ENCODE peak calls at places on chromosome 3, in nine cellular contexts. W is SJSA1, H is HCT116, E is fibroblast of lung, Q is fibroblast of mammary gland, P is Peyer's patch, T is MM.1S, O is H7, K is HFF-Myc. A is an unnamed sample.

GRCh38 chr3:149401926-149402310 is 24.5 kb upstream of the TM4SF1 start:
- DNase-seq in W (no peak), H (no peak), E (peak), Q (peak), P (no peak), T (no peak), O (no peak), K (no peak), A (no peak)

GRCh38 chr3:134251731-134252391 is 1.2 kb upstream of the RYK start:
- DNase-seq in W (no peak), H (no peak), E (no peak), Q (no peak), P (no peak), T (no peak), O (peak), K (no peak), A (peak)

GRCh38 chr3:111603679-111604643 is 8.8 kb upstream of the ZBED2 start:
- DNase-seq in W (no peak), H (no peak), E (no peak), Q (no peak), P (no peak), T (no peak), O (no peak), K (no peak), A (no peak)

GRCh38 chr3:134334231-134334900 is 39.9 kb downstream of the AMOTL2 start:
- DNase-seq in W (peak), H (no peak), E (peak), Q (no peak), P (no peak), T (no peak), O (peak), K (no peak), A (no peak)

GRCh38 chr3:113271594-113272368 is 60.4 kb downstream of the BOC start:
- DNase-seq in W (no peak), H (no peak), E (no peak), Q (no peak), P (no peak), T (no peak), O (no peak), K (no peak), A (no peak)

GRCh38 chr3:37024820-37025405 is 31.6 kb downstream of the MLH1 start:
- DNase-seq in W (no peak), H (no peak), E (no peak), Q (no peak), P (no peak), T (peak), O (no peak), K (no peak), A (no peak)

GRCh38 chr3:41116851-41117250 is 82.5 kb upstream of the CTNNB1 start:
- DNase-seq in W (no peak), H (no peak), E (no peak), Q (no peak), P (no peak), T (no peak), O (no peak), K (no peak), A (no peak)

GRCh38 chr3:114595521-114596028 is 301.7 kb downstream of the TIGIT start:
- DNase-seq in W (no peak), H (no peak), E (peak), Q (no peak), P (no peak), T (no peak), O (no peak), K (no peak), A (no peak)

GRCh38 chr3:17478673-17479072 is 263.8 kb downstream of the TBC1D5 start:
- DNase-seq in W (peak), H (peak), E (peak), Q (peak), P (no peak), T (no peak), O (no peak), K (peak), A (peak)

GRCh38 chr3:115792206-115792955 is 169.1 kb downstream of the GAP43 start:
- DNase-seq in W (no peak), H (no peak), E (peak), Q (peak), P (no peak), T (no peak), O (no peak), K (no peak), A (no peak)

GRCh38 chr3:159080821-159081220 is 279.0 kb downstream of the MFSD1 start:
- DNase-seq in W (no peak), H (no peak), E (peak), Q (no peak), P (no peak), T (no peak), O (no peak), K (no peak), A (no peak)

GRCh38 chr3:81863714-81864113 is 102.3 kb upstream of the GBE1 start:
- DNase-seq in W (no peak), H (no peak), E (no peak), Q (no peak), P (no peak), T (no peak), O (no peak), K (no peak), A (no peak)
- H3K4me3 ChIP-seq in W (no peak), H (no peak), E (no peak), Q (no peak), P (no peak), T (no peak), O (no peak), K (no peak), A (no peak)

DNA sequence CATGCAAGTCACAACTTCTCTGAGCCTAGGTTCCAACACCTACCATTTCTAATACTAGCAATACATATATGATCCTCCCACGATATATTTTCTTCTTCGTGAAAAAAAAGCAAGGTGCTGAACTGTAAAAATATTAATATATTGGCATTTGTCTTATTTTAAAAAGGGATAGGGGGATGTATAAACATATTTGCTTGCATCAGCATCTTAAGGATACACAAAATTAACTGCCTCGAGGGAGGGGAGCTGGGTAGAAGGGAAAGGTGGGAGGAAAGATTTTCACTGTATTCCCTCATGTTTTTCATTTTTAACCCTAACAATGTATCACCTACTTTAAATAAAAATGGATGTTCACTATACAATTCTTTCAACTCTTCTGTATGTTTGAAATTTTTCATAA is 1.3 kb downstream of the HACD2 start:
- DNase-seq in W (no peak), H (no peak), E (no peak), Q (no peak), P (no peak), T (no peak), O (no peak), K (no peak), A (no peak)
- H3K4me3 ChIP-seq in W (no peak), H (peak), E (peak), Q (peak), P (peak), T (peak), O (peak), K (peak), A (peak)

GRCh38 chr3:119206611-119207511 is 33.5 kb downstream of the UPK1B start:
- DNase-seq in W (no peak), H (no peak), E (no peak), Q (no peak), P (no peak), T (peak), O (peak), K (no peak), A (no peak)
- H3K4me3 ChIP-seq in W (no peak), H (no peak), E (no peak), Q (no peak), P (no peak), T (no peak), O (no peak), K (no peak), A (no peak)

DNA sequence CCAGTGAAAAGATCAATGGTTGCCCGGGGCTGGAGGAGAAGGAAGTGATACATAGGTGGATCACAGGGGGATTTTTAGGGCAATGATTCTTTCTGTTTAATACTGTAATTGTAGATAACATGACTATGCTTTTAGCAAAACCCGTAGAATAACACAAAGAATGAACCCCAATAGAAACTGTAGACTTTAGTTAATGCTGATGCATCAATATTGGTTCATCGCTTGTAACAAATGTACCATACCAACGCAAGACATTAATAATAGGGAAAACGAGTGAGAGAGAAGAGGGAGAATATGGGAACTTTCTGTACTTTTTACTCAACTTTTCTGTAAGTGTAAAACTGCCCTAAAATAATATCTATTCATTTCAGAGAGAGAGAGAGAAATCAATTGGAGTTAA is 383.3 kb upstream of the ATP11B start:
- DNase-seq in W (no peak), H (no peak), E (no peak), Q (no peak), P (no peak), T (no peak), O (no peak), K (no peak), A (no peak)
- H3K4me3 ChIP-seq in W (no peak), H (no peak), E (no peak), Q (no peak), P (no peak), T (no peak), O (no peak), K (no peak), A (no peak)

DNA sequence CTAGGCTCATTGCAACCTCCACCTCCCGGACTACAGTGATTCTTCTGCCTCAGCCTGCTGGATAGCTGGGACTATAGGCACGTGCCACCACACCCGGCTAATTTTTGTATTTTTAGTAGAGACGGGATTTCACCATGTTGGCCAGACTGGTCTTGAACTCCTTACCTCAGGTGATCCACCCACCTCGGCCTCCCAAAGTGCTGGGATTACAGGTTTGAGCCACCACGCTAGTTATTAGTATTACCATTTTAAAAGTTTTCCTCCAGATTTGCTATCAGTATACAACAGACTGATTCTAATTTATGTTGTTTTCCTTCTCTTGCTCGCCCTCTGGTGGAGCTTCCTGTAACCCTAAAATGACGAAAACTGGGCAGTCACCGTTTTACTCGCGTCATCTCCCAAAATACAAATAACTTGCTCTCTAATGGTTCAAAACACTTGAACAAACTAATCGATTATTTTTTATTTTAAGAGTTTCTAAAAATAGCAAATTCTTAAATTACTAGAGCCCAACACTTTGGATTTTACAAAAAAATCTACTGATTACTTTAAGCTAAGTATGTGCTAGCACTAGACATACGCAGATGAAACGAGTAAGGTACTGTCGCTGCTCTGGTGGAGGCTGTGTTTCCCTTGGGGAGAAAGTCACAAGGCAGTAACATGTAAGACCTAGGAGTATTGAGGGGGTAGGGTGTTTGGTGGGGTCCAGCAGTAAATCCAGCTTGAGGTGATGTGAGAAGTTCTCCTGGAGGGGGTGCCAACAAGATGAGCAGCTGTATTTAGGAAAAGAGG is 203.3 kb downstream of the MBNL1 start:
- DNase-seq in W (peak), H (peak), E (peak), Q (peak), P (no peak), T (peak), O (peak), K (peak), A (peak)
- H3K4me3 ChIP-seq in W (no peak), H (no peak), E (no peak), Q (peak), P (peak), T (no peak), O (no peak), K (no peak), A (peak)

DNA sequence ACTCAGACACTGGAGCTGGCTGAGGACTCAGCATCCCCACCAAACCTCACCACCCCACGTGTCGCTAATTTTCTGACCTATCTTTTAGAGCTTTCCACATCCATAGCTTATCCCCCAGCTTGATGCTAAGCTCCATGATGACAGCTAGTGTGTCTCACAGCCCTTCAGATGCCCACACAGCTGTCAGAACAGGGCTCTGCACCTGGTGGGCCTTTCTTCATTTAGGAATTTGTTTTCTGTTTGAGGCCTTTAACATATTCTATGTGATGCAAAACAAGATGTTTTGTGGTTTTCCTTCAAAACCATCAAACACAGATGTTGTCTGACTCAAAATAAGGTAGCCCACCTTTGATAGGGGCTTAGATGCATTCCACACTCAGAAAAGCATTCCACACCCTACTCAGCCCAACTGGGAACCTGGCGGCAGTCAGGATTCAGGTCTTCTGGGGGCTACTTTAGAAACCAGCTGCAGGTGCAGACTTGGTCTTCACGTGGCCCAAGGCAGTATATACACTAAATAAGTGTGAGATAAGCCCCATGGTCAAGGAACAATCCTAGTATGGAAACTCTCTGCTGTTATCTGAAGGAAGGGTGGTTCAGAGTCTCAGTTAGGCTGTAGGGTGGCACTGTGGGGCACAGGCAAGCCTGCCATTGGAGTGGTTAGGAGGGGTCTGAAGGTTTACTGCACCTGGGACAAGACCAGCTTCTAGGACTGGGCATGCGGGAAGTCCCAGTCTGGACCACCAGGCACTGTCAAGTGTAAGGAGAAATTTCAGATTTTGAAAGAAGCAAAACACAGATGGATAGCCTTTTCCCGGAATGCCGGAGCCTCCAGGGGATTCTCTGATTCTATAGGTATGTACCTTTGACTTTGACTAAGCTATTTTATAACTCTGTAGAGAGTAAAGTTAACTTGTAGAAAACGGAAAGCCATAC is 20.1 kb downstream of the LRRC2 start:
- DNase-seq in W (no peak), H (no peak), E (no peak), Q (no peak), P (no peak), T (peak), O (peak), K (no peak), A (no peak)
- H3K4me3 ChIP-seq in W (no peak), H (no peak), E (no peak), Q (no peak), P (no peak), T (no peak), O (no peak), K (no peak), A (no peak)

GRCh38 chr3:32398531-32398930 is 6.9 kb downstream of the CMTM7 start:
- DNase-seq in W (no peak), H (no peak), E (no peak), Q (no peak), P (no peak), T (no peak), O (no peak), K (no peak), A (peak)

GRCh38 chr3:32401541-32402052 is 9.9 kb downstream of the CMTM7 start:
- DNase-seq in W (peak), H (no peak), E (peak), Q (peak), P (peak), T (peak), O (peak), K (no peak), A (peak)

GRCh38 chr3:32399030-32399620 is 7.5 kb downstream of the CMTM7 start:
- DNase-seq in W (peak), H (no peak), E (no peak), Q (peak), P (no peak), T (peak), O (peak), K (no peak), A (peak)

GRCh38 chr3:32403663-32404062 is 12.0 kb downstream of the CMTM7 start:
- DNase-seq in W (no peak), H (no peak), E (no peak), Q (no peak), P (no peak), T (no peak), O (no peak), K (no peak), A (no peak)

GRCh38 chr3:32401141-32401540 is 9.5 kb downstream of the CMTM7 start:
- DNase-seq in W (no peak), H (no peak), E (no peak), Q (no peak), P (no peak), T (no peak), O (no peak), K (no peak), A (no peak)
- H3K4me3 ChIP-seq in W (peak), H (no peak), E (peak), Q (peak), P (peak), T (peak), O (peak), K (peak), A (peak)

DNA sequence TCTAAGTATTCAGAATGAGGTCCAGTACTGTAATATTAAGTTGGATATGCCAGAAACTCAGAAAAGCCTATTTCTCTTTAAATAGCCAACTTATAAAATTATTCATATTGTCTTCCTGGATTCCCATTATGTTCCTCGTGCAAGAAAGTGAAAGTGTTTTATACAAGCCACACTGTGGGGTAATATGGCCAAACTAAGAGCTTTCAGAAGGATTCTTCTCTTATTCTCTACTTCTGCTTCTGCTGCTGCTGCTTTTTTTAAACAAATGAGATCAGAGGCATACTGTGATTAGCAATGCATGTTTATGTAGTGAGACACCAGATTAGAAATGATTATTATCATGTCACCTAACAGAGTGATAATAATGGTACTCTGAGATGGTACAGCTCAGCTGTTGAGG is 1026.5 kb upstream of the CFAP20DC start:
- DNase-seq in W (no peak), H (no peak), E (peak), Q (no peak), P (no peak), T (no peak), O (no peak), K (no peak), A (no peak)
- H3K4me3 ChIP-seq in W (no peak), H (no peak), E (no peak), Q (no peak), P (no peak), T (no peak), O (no peak), K (no peak), A (no peak)

GRCh38 chr3:29279830-29280229 is 1.0 kb upstream of the RBMS3 start:
- DNase-seq in W (peak), H (no peak), E (peak), Q (peak), P (no peak), T (no peak), O (no peak), K (no peak), A (no peak)
- H3K4me3 ChIP-seq in W (peak), H (no peak), E (peak), Q (peak), P (no peak), T (no peak), O (no peak), K (peak), A (peak)

DNA sequence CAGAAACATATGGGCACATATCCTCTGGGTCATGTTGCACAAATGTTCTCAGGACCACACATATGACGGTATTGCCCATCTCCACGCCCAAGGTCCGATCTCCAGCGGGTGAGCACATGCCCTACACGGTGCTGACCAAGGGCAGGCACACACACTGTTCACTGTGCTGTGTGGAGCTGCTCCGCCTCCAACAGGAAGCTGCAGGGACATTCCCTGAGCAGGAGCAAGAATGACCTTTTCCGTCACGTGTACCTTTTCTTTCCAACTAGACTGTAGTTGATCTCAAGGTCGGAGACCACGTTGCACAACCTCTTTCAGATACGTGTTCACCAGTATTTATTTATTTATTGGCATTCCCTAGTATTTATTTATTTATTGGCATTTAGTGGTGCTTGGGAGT is 41.7 kb upstream of the B3GNT5 start:
- DNase-seq in W (no peak), H (no peak), E (no peak), Q (no peak), P (peak), T (no peak), O (no peak), K (no peak), A (no peak)
- H3K4me3 ChIP-seq in W (no peak), H (no peak), E (no peak), Q (no peak), P (no peak), T (no peak), O (no peak), K (no peak), A (no peak)

A was measured in fibroblast of villous mesenchyme.